ENCODE peak calls at places on chromosomes 7 and 10, in four cellular contexts. T, F, K and G are unnamed samples.

GRCh38 chr7:150830957-150831356 is 21.4 kb upstream of the AOC1 start:
- DNase-seq in T (no peak), K (no peak), F (no peak), G (no peak)

GRCh38 chr10:30094601-30095000 is 35.2 kb upstream of the JCAD start:
- DNase-seq in F (no peak), T (no peak), K (no peak), G (no peak)

GRCh38 chr10:77160679-77161078 is 476.9 kb downstream of the KCNMA1 start:
- DNase-seq in T (no peak), K (no peak), F (no peak), G (no peak)

GRCh38 chr7:158082761-158083160 is 504.9 kb downstream of the PTPRN2 start:
- DNase-seq in F (no peak), T (no peak), K (no peak), G (no peak)

GRCh38 chr7:97145068-97145467 is 27.6 kb downstream of the SDHAF3 start:
- DNase-seq in K (peak), T (no peak), F (peak), G (no peak)

GRCh38 chr7:39069886-39070881 is 92.5 kb downstream of the POU6F2 start:
- DNase-seq in T (no peak), K (no peak), F (no peak), G (no peak)

GRCh38 chr7:781936-782529 is 50.2 kb upstream of the SUN1 start:
- DNase-seq in K (no peak), F (no peak), T (no peak), G (no peak)

GRCh38 chr10:3805227-3805790 is 20.3 kb upstream of the KLF6 start:
- DNase-seq in T (no peak), F (no peak), K (peak), G (peak)

GRCh38 chr7:148524479-148525173 is 65.9 kb upstream of the C7orf33 start:
- DNase-seq in K (no peak), F (no peak), T (no peak), G (no peak)

GRCh38 chr10:13839430-13839986 is 252.7 kb downstream of the PRPF18 start:
- DNase-seq in T (no peak), F (no peak), K (no peak), G (peak)

GRCh38 chr7:19585761-19586160 is 123.1 kb downstream of the POLR1F start:
- DNase-seq in K (no peak), F (no peak), T (no peak), G (no peak)

GRCh38 chr10:110664483-110665420 is 20.6 kb downstream of the RBM20 start:
- DNase-seq in T (no peak), K (peak), F (peak), G (peak)
- TF ChIP-seq RNF2 in T (no peak), K (peak), F (no peak), G (no peak)

GRCh38 chr7:46764100-46764941 is 817.6 kb downstream of the TNS3 start:
- DNase-seq in T (no peak), K (no peak), F (no peak), G (peak)
- TF ChIP-seq RNF2 in T (no peak), K (no peak), F (no peak), G (no peak)

GRCh38 chr7:142813699-142814098 is 41.2 kb upstream of the EPHB6 start:
- DNase-seq in F (no peak), K (no peak), T (no peak), G (no peak)

GRCh38 chr7:142819530-142819929 is 35.3 kb upstream of the EPHB6 start:
- DNase-seq in K (no peak), T (no peak), F (no peak), G (no peak)

GRCh38 chr7:142815099-142815498 is 39.8 kb upstream of the EPHB6 start:
- DNase-seq in K (no peak), F (no peak), T (no peak), G (no peak)

GRCh38 chr7:142813262-142813661 is 41.6 kb upstream of the EPHB6 start:
- DNase-seq in T (no peak), K (no peak), F (peak), G (peak)

GRCh38 chr7:142817506-142817905 is 37.4 kb upstream of the EPHB6 start:
- DNase-seq in T (no peak), F (no peak), K (no peak), G (no peak)
- TF ChIP-seq RNF2 in T (no peak), F (no peak), K (no peak), G (no peak)

GRCh38 chr7:121608785-121609184 is 212.7 kb upstream of the FAM3C start:
- DNase-seq in F (no peak), T (no peak), K (no peak), G (no peak)
- TF ChIP-seq RNF2 in F (no peak), T (no peak), K (no peak), G (no peak)